ENCODE peak calls at places on chromosomes 2 and 18, in five cellular contexts. C, U, O, D and P are unnamed samples.

GRCh38 chr18:44130365-44130942 is 550.2 kb upstream of the SETBP1 start:
- DNase-seq in C (peak), D (peak), U (no peak), O (peak), P (peak)

GRCh38 chr2:133561045-133561852 is 7.0 kb downstream of the NCKAP5 start:
- DNase-seq in D (peak), O (peak), U (no peak), C (peak), P (no peak)

GRCh38 chr2:40101076-40101688 is 322.1 kb upstream of the THUMPD2 start:
- DNase-seq in U (no peak), O (peak), C (no peak), D (no peak), P (no peak)

GRCh38 chr18:42287047-42287446 is 332.0 kb downstream of the PIK3C3 start:
- DNase-seq in D (no peak), U (no peak), O (no peak), C (no peak), P (no peak)

GRCh38 chr2:48714240-48714639 is 41.3 kb downstream of the LHCGR start:
- DNase-seq in O (peak), C (no peak), D (no peak), U (no peak), P (no peak)

GRCh38 chr18:45547910-45548309 is 67.4 kb upstream of the SLC14A2 start:
- DNase-seq in C (no peak), D (no peak), U (no peak), O (no peak), P (no peak)

GRCh38 chr2:240646900-240647502 is 21.7 kb downstream of the GPR35 start:
- DNase-seq in C (no peak), O (no peak), U (no peak), D (no peak), P (no peak)

GRCh38 chr2:61235716-61236115 is 73.7 kb downstream of the C2orf74 start:
- DNase-seq in C (no peak), D (no peak), U (no peak), O (no peak), P (no peak)

GRCh38 chr2:237878321-237879057 is 19.1 kb downstream of the RAMP1 start:
- DNase-seq in U (no peak), O (no peak), C (no peak), D (no peak), P (no peak)

GRCh38 chr18:70659026-70659726 is 370.3 kb downstream of the SOCS6 start:
- DNase-seq in D (no peak), U (no peak), C (no peak), O (peak), P (no peak)

GRCh38 chr2:152409691-152410597 is 75.0 kb downstream of the FMNL2 start:
- DNase-seq in D (no peak), C (no peak), O (peak), U (no peak), P (no peak)

GRCh38 chr2:190344275-190344827 is 962 bp downstream of the INPP1 start:
- DNase-seq in U (no peak), O (no peak), C (peak), D (peak), P (no peak)

GRCh38 chr2:70967189-70967588 is 11.2 kb upstream of the ANKRD53 start:
- DNase-seq in D (no peak), C (no peak), O (no peak), U (no peak), P (no peak)

GRCh38 chr2:157818227-157818626 is 57.9 kb downstream of the ACVR1 start:
- DNase-seq in O (no peak), C (no peak), D (no peak), U (no peak), P (no peak)

GRCh38 chr2:102166189-102166845 is 20.5 kb upstream of the IL1RL2 start:
- DNase-seq in D (no peak), U (no peak), C (no peak), O (peak), P (no peak)
- TF ChIP-seq CTCF in D (no peak), U (no peak), C (peak), O (peak), P (no peak)

DNA sequence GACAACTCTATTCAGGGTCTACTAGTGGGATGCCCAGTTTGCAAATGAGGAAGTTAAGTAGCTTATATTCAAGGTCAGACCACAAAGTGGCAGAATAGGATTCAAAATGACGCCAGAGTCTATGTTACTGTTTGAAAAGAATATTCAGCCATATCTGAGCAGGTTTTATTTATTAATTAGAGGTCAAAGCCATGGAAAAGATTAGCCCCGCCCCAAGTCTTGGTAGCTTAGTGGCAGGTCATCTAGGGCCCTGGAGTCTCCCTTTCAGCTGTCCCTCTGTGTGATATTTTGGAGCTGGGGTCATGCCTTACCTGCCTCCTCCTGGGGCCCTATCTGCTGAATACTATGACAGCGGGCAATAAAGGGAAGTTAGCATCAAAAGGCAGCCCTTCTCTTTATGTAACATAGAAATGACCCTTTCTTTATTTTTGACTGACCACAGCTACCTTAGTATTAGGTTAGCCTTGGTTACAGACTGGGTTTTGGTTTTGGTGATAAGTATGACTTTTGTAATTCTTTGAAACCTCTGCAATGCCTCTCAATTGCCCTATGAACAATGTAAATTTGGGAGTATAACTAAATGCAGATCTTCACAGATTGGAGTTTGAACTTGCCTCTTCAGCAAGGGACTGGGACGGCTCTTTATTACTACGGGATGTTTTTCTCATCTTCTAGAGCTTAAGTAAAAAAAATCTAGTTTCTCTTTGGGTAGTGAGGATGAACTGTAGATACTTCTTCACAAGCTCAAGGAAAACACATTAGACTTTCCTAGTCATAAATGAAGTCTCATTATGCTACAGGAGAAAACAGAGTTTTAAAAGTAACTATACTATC is 153.0 kb upstream of the ITGA4 start:
- DNase-seq in C (no peak), D (peak), O (no peak), U (no peak), P (no peak)
- TF ChIP-seq CTCF in C (no peak), D (peak), O (no peak), U (no peak), P (no peak)

GRCh38 chr2:230323385-230324106 is 3.4 kb upstream of the SP140L start:
- DNase-seq in C (no peak), D (no peak), O (no peak), U (no peak), P (no peak)
- TF ChIP-seq CTCF in C (no peak), D (no peak), O (no peak), U (no peak), P (no peak)

DNA sequence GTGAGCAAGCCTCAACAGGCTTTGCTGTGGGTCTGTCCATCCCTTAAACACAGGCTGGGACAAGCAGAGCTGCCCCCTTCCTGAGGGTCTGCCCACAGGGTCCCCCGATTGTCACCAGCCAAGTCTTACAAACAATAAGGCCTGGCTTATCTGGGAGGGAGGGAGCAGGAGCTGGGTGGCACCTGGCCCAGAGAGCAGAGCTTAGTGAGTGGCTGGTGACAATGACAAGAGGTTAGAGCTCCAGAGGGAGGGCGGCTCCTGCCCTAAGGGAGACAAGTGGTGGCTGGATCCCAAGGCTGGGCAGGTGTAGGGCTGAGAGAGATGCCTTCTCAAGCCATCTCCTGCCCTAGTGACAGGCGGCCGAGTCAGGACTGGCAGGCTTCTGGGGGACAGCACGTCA is 125.5 kb downstream of the KLHL29 start:
- DNase-seq in C (no peak), O (no peak), D (no peak), U (no peak), P (no peak)
- TF ChIP-seq CTCF in C (no peak), O (no peak), D (no peak), U (no peak), P (no peak)